ENCODE peak calls at places on chromosomes 3 and 15, in eight cellular contexts. H is natural killer cell, G is astrocyte, E is HFF-Myc, P is GM06990, L is WTC11, R is B cell, U is psoas muscle. F is an unnamed sample.

GRCh38 chr3:43223670-43224364 is 62.5 kb upstream of the SNRK start:
- DNase-seq in H (no peak), G (no peak), E (no peak), P (no peak), L (no peak), R (no peak), U (no peak), F (no peak)

GRCh38 chr3:170731281-170731680 is 138.7 kb downstream of the RPL22L1 start:
- DNase-seq in H (no peak), G (no peak), E (no peak), P (no peak), L (no peak), R (no peak), U (no peak), F (no peak)

GRCh38 chr3:179147571-179148445 is at the start of gene PIK3CA:
- DNase-seq in H (peak; percentile 87), G (peak; percentile 97), E (peak; percentile 98), P (peak; percentile 90), L (peak; percentile 87), R (peak; percentile 98), U (peak; percentile 92), F (peak; percentile 78)

GRCh38 chr15:91908401-91908800 is 54.9 kb downstream of the SLCO3A1 start:
- DNase-seq in H (no peak), G (peak; percentile 72), E (no peak), P (no peak), L (no peak), R (no peak), U (no peak), F (no peak)

GRCh38 chr3:98912448-98912847 is 11.0 kb upstream of the DCBLD2 start:
- DNase-seq in H (no peak), G (no peak), E (no peak), P (no peak), L (no peak), R (no peak), U (no peak), F (no peak)

GRCh38 chr15:90893175-90894090 is 9.1 kb downstream of the FES start:
- DNase-seq in H (no peak), G (no peak), E (no peak), P (no peak), L (no peak), R (no peak), U (no peak), F (no peak)

GRCh38 chr3:125045194-125045593 is 10.6 kb downstream of the HEG1 start:
- DNase-seq in H (no peak), G (no peak), E (no peak), P (no peak), L (no peak), R (no peak), U (no peak), F (no peak)

GRCh38 chr3:113103588-113103987 is 107.8 kb upstream of the BOC start:
- DNase-seq in H (no peak), G (no peak), E (no peak), P (no peak), L (no peak), R (no peak), U (no peak), F (no peak)

GRCh38 chr3:23129817-23130216 is 73.3 kb upstream of the UBE2E2 start:
- DNase-seq in H (no peak), G (no peak), E (peak; percentile 35), P (no peak), L (no peak), R (no peak), U (no peak), F (no peak)

GRCh38 chr15:91853501-91853967 is at the start of gene SLCO3A1:
- DNase-seq in H (peak; percentile 71), G (no peak), E (no peak), P (peak; percentile 17), L (peak; percentile 69), R (no peak), U (peak; percentile 82), F (peak; percentile 45)

GRCh38 chr15:75749820-75750219 is 37.2 kb upstream of the CSPG4 start:
- DNase-seq in H (no peak), G (no peak), E (no peak), P (no peak), L (no peak), R (no peak), U (no peak), F (no peak)

GRCh38 chr3:141239551-141240281 is 8.1 kb downstream of the PXYLP1 start:
- DNase-seq in H (no peak), G (no peak), E (no peak), P (no peak), L (no peak), R (no peak), U (no peak), F (no peak)

GRCh38 chr3:65871305-65872141 is 167.2 kb downstream of the MAGI1 start:
- DNase-seq in H (no peak), G (no peak), E (no peak), P (no peak), L (no peak), R (no peak), U (peak; percentile 53), F (no peak)

GRCh38 chr3:111690242-111690641 is 95.1 kb upstream of the ZBED2 start:
- DNase-seq in H (no peak), G (peak; percentile 85), E (no peak), P (peak; percentile 39), L (no peak), R (no peak), U (no peak), F (no peak)

GRCh38 chr3:46492890-46493547 is 4.8 kb upstream of the RTP3 start:
- DNase-seq in H (no peak), G (no peak), E (no peak), P (no peak), L (no peak), R (no peak), U (no peak), F (no peak)

GRCh38 chr15:96992817-96993216 is 662.3 kb downstream of the NR2F2 start:
- DNase-seq in H (no peak), G (no peak), E (no peak), P (no peak), L (no peak), R (no peak), U (no peak), F (no peak)

GRCh38 chr3:126883241-126883640 is 99.7 kb upstream of the PLXNA1 start:
- DNase-seq in H (no peak), G (peak; percentile 16), E (no peak), P (no peak), L (no peak), R (no peak), U (peak; percentile 44), F (no peak)

GRCh38 chr15:90046846-90047481 is 45.8 kb downstream of the ZNF710 start:
- DNase-seq in H (no peak), G (no peak), E (no peak), P (peak; percentile 50), L (no peak), R (peak; percentile 81), U (peak; percentile 39), F (no peak)

GRCh38 chr15:74787251-74788041 is 5.6 kb downstream of the CSK start:
- DNase-seq in H (peak; percentile 91), G (peak; percentile 65), E (peak; percentile 52), P (peak; percentile 94), L (peak; percentile 80), R (peak; percentile 99), U (peak; percentile 57), F (no peak)

GRCh38 chr3:126537730-126538281 is 13.9 kb downstream of the CHST13 start:
- DNase-seq in H (no peak), G (no peak), E (no peak), P (no peak), L (peak; percentile 1), R (no peak), U (no peak), F (no peak)

DNA sequence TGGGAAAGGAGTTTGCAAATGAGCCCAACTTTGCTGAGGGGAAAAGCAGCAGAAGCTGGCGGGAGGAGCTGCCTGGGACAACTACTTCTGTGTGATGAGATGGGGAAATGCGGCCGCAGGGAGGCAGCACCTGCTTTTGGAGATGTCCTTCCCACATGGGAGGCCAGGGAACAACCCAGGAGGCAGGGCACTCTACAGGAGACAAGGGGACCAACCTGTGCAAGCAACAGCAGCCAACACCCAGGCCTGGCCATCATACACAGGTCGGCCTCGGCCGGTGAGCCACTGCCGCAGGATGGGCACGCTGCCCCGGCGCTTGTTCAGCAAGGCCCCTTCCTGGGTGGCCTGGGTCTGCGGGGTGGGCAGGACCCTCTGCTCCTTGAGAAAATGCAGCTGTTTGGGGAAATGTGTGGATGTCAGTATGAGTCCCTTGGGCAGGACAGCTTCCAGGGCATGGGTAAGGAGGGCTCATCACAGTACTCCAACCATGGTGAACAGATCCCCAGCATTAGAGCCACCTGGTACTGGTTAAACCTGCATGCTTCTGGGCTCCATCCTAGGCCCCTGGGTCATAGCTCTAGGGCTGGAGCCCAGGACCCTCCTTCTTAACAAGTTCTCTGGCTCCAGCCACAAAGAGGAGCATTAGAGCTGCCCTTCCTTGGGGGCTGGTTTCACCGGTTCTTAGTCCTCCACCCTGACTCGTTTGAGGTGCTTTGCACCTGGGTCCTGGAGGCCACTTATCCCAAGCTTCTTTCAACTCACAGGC is 11.6 kb downstream of the EPB42 start:
- DNase-seq in H (no peak), G (no peak), E (no peak), P (no peak), L (peak; percentile 67), R (no peak), U (no peak), F (no peak)
- TF ChIP-seq CTCF in H (no peak), G (no peak), E (peak; percentile 16), P (peak; percentile 16), L (no peak), R (no peak), U (no peak), F (peak; percentile 44)

DNA sequence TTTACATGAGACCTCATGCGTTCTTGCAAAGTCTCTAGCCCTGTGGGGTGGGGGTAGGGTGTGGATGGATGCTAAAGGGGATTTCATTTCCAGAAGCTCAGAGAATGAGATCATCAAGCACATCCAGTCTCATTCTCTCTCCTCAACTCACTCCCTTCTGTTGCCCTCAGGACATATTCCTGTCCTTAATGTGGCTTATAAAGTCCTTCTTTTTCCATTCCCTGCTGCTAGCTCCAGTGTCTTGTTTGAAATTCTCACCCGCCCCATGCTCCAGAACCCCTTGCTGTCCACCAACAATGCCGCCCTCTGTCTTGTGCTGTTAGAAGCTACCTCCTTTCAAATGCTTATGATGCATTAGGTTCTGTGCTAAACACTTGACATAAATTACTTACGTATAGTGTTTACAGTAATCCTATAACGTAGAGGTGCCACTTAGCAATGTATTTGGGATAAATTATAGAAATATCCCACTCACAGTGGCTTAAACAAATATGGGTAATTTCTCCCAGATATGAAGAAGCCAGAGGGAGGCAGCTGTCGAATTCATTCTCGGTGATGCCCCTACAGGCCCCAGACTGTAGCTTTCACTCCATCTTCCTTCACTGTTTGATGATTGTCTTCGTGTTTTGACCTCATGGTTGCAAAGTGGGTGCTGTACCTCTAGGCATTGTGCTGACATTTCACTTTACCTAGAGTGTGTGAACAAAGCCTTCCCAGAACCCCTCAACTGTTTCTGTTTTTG is 273.1 kb upstream of the TBL1XR1 start:
- DNase-seq in H (no peak), G (no peak), E (no peak), P (no peak), L (no peak), R (no peak), U (no peak), F (no peak)
- TF ChIP-seq CTCF in H (no peak), G (no peak), E (no peak), P (no peak), L (no peak), R (no peak), U (no peak), F (no peak)

GRCh38 chr3:25962255-25962654 is 172.4 kb downstream of the OXSM start:
- DNase-seq in H (no peak), G (no peak), E (no peak), P (no peak), L (peak; percentile 27), R (no peak), U (no peak), F (no peak)
- TF ChIP-seq CTCF in H (no peak), G (no peak), E (no peak), P (peak; percentile 10), L (peak; percentile 39), R (no peak), U (no peak), F (peak; percentile 63)

GRCh38 chr15:98083203-98083910 is 122.9 kb downstream of the ARRDC4 start:
- DNase-seq in H (no peak), G (no peak), E (no peak), P (no peak), L (no peak), R (no peak), U (no peak), F (no peak)
- TF ChIP-seq CTCF in H (no peak), G (no peak), E (peak; percentile 2), P (no peak), L (no peak), R (no peak), U (no peak), F (peak; percentile 18)